ENCODE peak calls at places on chromosomes 2 and 18, in four cellular contexts. K is H1, U is HepG2, H is GM12878. B is an unnamed sample.

GRCh38 chr2:50723549-50723948 is 308.4 kb downstream of the NRXN1 start:
- DNase-seq in H (no peak), U (no peak), K (no peak), B (no peak)

GRCh38 chr2:88865801-88866353 is 174.4 kb downstream of the RPIA start:
- DNase-seq in K (no peak), U (no peak), H (no peak), B (no peak)

GRCh38 chr2:74498500-74499268 is 719 bp downstream of the LBX2 start:
- DNase-seq in H (no peak), U (no peak), K (peak; percentile 83), B (no peak)

GRCh38 chr18:14941256-14941655 is 193.3 kb downstream of the ANKRD30B start:
- DNase-seq in K (no peak), H (no peak), U (no peak), B (no peak)

GRCh38 chr18:46542545-46542944 is 114.5 kb downstream of the LOXHD1 start:
- DNase-seq in U (no peak), H (no peak), K (no peak), B (no peak)

GRCh38 chr2:35410431-35411061 is 945.0 kb upstream of the CRIM1 start:
- DNase-seq in K (peak; percentile 73), U (peak; percentile 33), H (peak; percentile 1), B (peak; percentile 47)

GRCh38 chr2:95334916-95335641 is 37.9 kb downstream of the KCNIP3 start:
- DNase-seq in H (no peak), U (no peak), K (no peak), B (no peak)

GRCh38 chr2:121486191-121486590 is 44.5 kb upstream of the RNU4ATAC start:
- DNase-seq in H (no peak), K (no peak), U (no peak), B (no peak)

GRCh38 chr2:108904680-108905079 is 84.3 kb downstream of the EDAR start:
- DNase-seq in U (no peak), H (no peak), K (peak; percentile 4), B (no peak)

GRCh38 chr18:29160123-29160522 is 983.2 kb upstream of the CDH2 start:
- DNase-seq in H (no peak), K (no peak), U (no peak), B (no peak)

GRCh38 chr18:29156531-29156930 is 979.6 kb upstream of the CDH2 start:
- DNase-seq in U (no peak), H (no peak), K (no peak), B (no peak)

GRCh38 chr18:29154758-29155725 is 978.1 kb upstream of the CDH2 start:
- DNase-seq in H (no peak), U (no peak), K (no peak), B (no peak)

GRCh38 chr18:29157905-29158304 is 981.0 kb upstream of the CDH2 start:
- DNase-seq in U (no peak), K (no peak), H (no peak), B (no peak)

DNA sequence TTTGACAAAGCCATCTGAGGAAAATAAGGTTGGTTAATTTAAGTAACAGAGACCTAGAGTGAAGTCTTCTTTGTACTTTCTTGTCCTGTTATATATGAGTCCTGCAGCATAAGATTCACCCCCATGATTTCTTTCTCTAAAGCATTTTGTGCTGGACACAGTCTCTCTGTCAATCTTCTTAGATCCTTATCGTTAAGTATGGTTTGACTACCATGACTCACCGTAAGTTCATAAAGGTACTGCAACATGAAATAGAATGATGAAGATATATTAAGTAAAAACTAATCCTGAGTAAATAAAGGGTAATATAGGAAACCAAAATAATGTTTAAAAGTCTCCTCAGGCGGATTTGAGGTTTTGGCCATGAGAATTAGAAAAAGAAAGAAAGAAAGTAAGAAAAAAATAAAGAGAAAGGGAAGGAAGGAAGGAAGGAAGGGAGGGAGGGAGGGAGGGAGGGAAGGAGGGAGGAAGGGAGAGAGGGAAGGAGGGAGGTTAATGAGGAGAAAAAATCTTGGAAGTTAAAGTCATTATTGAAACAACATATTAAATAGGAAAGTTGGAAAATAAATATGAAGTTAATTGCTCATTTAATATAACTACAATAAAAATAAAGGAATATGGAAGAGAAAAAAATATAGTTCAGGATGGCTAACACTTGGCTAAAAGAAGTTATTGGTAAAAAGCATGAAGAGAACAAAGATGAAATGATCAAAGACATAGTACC is 980.3 kb upstream of the CDH2 start:
- DNase-seq in U (no peak), K (no peak), H (no peak), B (no peak)
- TF ChIP-seq HDAC6 in U (no peak), K (no peak), H (no peak), B (no peak)

GRCh38 chr18:57943723-57944122 is 100.3 kb upstream of the NEDD4L start:
- DNase-seq in K (no peak), H (no peak), U (no peak), B (no peak)
- TF ChIP-seq HDAC6 in K (no peak), H (no peak), U (no peak), B (no peak)

DNA sequence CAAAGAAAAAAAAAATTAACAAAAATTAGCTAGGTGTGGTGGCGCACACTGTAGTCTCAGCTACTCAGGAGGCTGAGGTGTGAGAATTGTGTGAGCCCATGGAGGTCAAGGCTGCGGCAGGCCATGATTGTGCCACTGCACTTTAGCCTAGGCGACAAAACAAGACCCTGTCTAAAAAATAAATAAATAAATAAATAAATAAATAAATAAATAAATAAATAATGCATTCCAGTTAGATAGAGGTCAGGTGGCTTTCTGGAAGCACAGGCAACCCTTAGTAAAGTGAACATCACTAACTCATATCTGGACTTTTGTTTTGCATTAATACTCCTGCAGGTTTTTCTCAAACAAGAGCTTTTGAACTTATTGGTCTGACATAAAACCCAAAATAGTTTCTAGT is 206.8 kb downstream of the L3MBTL4 start:
- DNase-seq in U (no peak), H (no peak), K (no peak), B (no peak)
- TF ChIP-seq HDAC6 in U (no peak), H (no peak), K (no peak), B (no peak)

GRCh38 chr2:163348843-163349395 is 386.9 kb downstream of the FIGN start:
- DNase-seq in H (no peak), K (no peak), U (peak; percentile 34), B (no peak)
- TF ChIP-seq HDAC6 in H (no peak), K (no peak), U (no peak), B (no peak)

DNA sequence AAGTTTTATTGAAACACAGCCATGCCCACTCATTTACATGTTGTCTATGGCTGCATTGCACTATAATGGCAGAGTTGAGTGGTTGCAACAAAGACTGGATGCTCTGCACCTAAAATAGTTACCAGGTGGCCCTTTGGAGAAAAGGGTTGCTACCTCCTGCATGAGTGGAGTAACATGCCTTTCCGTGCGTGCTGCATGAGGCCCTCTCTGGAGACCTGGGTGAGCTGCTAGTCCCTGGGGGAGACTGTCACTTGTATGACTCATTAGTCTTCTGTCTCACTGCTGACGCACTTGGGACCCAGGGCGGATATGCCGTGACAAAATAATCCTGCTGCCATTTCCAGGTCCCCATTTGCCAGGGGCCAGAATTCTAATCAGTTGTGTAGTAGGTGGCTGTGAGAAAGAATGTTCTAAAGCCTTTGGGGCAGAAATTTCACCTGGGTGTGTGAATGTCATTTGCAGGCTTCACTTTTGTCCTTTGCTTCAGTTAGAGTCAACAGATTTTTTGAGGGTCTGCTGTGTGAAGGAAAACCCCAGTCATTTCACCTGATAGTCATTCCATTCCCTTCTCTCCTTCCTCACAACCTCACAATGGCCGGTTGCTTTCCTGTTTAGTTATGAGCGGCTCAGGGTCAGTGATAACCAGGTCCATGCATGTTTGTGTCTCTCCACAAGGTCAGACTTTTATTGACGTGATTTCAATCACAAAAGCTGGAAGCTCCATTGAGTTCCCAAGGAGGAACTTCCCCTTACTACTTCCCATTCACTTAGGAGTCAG is 74.0 kb downstream of the NPAS2 start:
- DNase-seq in H (peak; percentile 9), U (peak; percentile 55), K (no peak), B (peak; percentile 82)
- TF ChIP-seq HDAC6 in H (no peak), U (no peak), K (no peak), B (no peak)

GRCh38 chr2:54060000-54060399 is 55.4 kb upstream of the ACYP2 start:
- DNase-seq in K (no peak), H (no peak), U (no peak), B (no peak)

GRCh38 chr2:54063967-54064535 is 51.4 kb upstream of the ACYP2 start:
- DNase-seq in H (no peak), K (no peak), U (no peak), B (no peak)

GRCh38 chr2:54061272-54061671 is 54.1 kb upstream of the ACYP2 start:
- DNase-seq in K (no peak), U (no peak), H (no peak), B (no peak)

GRCh38 chr2:54067851-54068375 is 47.5 kb upstream of the ACYP2 start:
- DNase-seq in H (no peak), U (no peak), K (no peak), B (no peak)

DNA sequence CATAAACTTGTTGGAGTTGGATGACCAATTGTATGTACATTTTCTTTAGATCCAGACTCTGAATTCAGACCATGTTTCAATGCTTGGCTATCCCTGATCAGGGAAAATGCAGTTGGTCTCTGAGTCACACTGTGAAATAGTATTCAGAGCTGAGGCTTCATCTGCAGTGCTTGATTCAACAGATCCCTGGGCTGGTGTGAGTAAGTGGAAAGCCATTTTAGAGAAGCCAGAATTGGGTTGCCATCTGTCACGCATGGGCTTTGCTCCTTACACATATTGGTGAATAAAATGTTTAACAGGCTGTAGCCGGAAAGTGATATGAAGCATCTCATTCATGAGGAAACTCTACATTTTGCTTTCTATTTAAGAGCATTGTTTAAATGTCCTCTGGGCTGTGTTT is 50.0 kb upstream of the ACYP2 start:
- DNase-seq in K (no peak), U (no peak), H (no peak), B (no peak)
- TF ChIP-seq HDAC6 in K (no peak), U (no peak), H (no peak), B (no peak)

DNA sequence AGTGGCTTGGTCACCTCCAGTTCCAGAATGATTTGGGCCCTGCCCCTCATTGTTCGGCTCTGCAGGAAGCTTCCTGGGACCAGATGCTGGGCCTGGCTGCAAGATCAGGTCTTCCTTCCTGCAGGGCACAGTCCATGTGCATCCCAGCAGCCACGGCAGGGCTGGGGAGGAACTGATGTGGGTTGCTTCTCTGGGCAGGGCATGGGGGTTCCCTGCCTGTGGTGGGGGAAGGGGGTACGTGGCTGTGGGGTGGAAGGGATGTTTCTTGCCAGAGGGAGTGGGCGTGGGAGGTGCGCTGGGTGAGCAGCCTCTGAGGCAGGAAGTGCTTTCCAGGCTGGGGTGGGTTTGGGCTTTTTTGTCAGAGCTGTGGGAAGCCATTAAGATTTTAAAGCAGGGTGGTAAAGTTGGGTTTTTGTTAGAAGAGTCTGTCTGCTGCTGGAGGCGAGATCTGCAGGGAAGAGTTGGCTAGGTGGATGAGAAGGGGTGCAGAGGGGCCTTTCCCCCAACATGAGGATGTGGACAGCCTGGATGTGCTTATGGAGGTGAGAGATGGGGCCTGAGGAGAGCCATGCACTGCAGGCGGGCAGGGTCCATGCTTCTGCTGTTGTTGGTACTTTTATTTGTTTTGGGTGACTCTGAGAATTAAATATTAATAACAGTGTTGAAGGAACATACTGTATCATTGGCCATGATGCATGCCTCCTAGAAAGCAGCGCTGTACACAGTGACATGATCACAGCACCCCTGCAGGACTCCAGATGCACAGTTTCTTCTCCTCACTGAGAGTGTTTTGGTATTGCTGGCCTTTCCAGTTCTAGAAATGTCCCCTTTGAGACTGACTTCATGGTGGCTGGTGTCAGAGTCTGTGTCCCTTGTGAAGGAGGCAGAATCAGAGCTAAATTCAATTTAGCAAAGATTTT is 45.3 kb downstream of the DGKD start:
- DNase-seq in U (no peak), H (no peak), K (no peak), B (no peak)
- TF ChIP-seq HDAC6 in U (no peak), H (no peak), K (no peak), B (no peak)